ENCODE peak calls at places on chromosomes 7 and 10, in four cellular contexts. F, W, S and E are unnamed samples.

GRCh38 chr7:109695386-109695785 is 1125.7 kb downstream of the DNAJB9 start:
- DNase-seq in S (no peak), F (no peak), W (no peak), E (no peak)

GRCh38 chr10:9762966-9763656 is 1254.6 kb upstream of the CELF2 start:
- DNase-seq in F (no peak), W (no peak), S (no peak), E (no peak)

GRCh38 chr7:36761835-36762234 is 37.5 kb upstream of the AOAH start:
- DNase-seq in S (no peak), F (no peak), W (no peak), E (no peak)

GRCh38 chr10:102670871-102671434 is 26.7 kb downstream of the TRIM8 start:
- DNase-seq in W (no peak), S (peak; percentile 51), F (peak; percentile 59), E (no peak)

GRCh38 chr10:78461333-78461732 is 427.7 kb downstream of the RPS24 start:
- DNase-seq in W (no peak), S (no peak), F (no peak), E (no peak)

GRCh38 chr10:1102836-1103235 is 46.7 kb downstream of the WDR37 start:
- DNase-seq in F (no peak), W (no peak), S (no peak), E (no peak)

GRCh38 chr10:89301721-89302445 is at the start of gene IFIT2:
- DNase-seq in F (no peak), S (peak; percentile 15), W (peak; percentile 66), E (peak; percentile 31)

GRCh38 chr10:108673756-108674155 is 1249.6 kb downstream of the XPNPEP1 start:
- DNase-seq in F (no peak), W (no peak), S (no peak), E (no peak)

GRCh38 chr10:58019863-58020537 is 247.7 kb downstream of the IPMK start:
- DNase-seq in W (no peak), S (no peak), F (no peak), E (no peak)

GRCh38 chr7:79293655-79294142 is 159.8 kb downstream of the MAGI2 start:
- DNase-seq in F (no peak), W (no peak), S (peak; percentile 86), E (no peak)

GRCh38 chr10:118341678-118342637 is at the start of gene FAM204A:
- DNase-seq in S (peak; percentile 88), F (peak; percentile 98), W (peak; percentile 93), E (peak; percentile 99)

GRCh38 chr10:8050561-8051108 is 3.9 kb upstream of the GATA3 start:
- DNase-seq in F (no peak), W (no peak), S (peak; percentile 93), E (peak; percentile 45)

GRCh38 chr7:142412551-142413193 is 154.8 kb upstream of the PRSS58 start:
- DNase-seq in W (no peak), F (peak; percentile 88), S (peak; percentile 23), E (peak; percentile 72)

GRCh38 chr7:36155811-36156361 is 2.8 kb downstream of the EEPD1 start:
- DNase-seq in F (no peak), W (no peak), S (no peak), E (no peak)

GRCh38 chr10:93820434-93820833 is 62.7 kb downstream of the LGI1 start:
- DNase-seq in F (no peak), W (no peak), S (no peak), E (no peak)

GRCh38 chr7:152675761-152676636 is at the start of gene XRCC2:
- DNase-seq in S (peak; percentile 81), W (peak; percentile 77), F (peak; percentile 100), E (peak; percentile 100)

GRCh38 chr10:35172574-35172973 is 45.9 kb downstream of the CREM start:
- DNase-seq in S (no peak), F (no peak), W (no peak), E (no peak)

GRCh38 chr7:80699030-80699638 is 60.7 kb downstream of the CD36 start:
- DNase-seq in F (peak; percentile 26), S (peak; percentile 25), W (no peak), E (peak; percentile 33)

GRCh38 chr10:73471226-73471625 is 24.6 kb downstream of the PPP3CB start:
- DNase-seq in F (no peak), W (no peak), S (no peak), E (no peak)

GRCh38 chr7:150408393-150409299 is 29.5 kb downstream of the ZNF775 start:
- DNase-seq in S (no peak), W (no peak), F (no peak), E (no peak)

GRCh38 chr10:103145860-103146466 is 47.1 kb downstream of the NT5C2 start:
- DNase-seq in W (no peak), F (peak; percentile 10), S (peak; percentile 42), E (peak; percentile 52)

DNA sequence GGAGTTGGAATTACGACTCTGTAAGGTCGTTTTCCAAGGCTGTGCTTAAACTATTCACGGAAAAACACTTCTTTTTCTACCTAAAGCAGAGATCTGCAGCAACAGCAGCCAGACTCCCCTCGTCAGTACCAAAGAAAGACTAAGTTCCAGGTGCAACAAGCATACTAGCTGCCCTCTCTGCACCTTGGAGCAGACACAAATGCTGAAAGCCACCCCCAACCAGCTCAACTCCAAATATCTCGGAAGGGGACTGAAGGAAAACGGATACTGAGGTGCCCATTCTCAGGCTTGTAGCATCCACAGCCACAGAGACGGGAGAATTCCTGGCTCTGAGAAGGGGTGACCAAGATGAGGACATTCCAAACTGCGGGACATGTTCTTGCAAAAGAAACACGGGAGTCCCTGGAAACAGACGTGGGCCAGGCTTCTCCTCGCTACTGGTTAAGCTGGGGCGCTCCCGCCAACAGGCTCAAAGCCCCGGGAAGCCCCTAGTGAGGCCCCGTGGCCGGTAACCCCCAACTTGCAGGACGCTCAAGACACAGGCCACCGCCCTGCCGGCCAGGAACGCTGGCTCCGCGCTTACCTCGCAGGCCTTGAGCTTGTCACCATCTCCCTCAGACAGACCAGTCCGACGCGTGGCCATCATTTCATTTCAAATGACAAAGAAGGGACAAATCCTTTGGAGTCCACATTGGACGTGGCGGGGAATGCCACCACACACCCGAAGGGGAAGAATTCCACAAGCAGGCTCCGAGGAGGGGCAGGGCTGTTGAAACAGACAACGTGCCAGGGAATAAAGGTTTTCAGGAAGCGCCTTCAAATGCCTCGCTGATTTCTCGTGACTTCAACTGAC is 2.2 kb downstream of the ARHGAP21 start:
- DNase-seq in W (no peak), S (no peak), F (peak; percentile 28), E (no peak)
- TF ChIP-seq TARDBP in W (no peak), S (no peak), F (no peak), E (no peak)

DNA sequence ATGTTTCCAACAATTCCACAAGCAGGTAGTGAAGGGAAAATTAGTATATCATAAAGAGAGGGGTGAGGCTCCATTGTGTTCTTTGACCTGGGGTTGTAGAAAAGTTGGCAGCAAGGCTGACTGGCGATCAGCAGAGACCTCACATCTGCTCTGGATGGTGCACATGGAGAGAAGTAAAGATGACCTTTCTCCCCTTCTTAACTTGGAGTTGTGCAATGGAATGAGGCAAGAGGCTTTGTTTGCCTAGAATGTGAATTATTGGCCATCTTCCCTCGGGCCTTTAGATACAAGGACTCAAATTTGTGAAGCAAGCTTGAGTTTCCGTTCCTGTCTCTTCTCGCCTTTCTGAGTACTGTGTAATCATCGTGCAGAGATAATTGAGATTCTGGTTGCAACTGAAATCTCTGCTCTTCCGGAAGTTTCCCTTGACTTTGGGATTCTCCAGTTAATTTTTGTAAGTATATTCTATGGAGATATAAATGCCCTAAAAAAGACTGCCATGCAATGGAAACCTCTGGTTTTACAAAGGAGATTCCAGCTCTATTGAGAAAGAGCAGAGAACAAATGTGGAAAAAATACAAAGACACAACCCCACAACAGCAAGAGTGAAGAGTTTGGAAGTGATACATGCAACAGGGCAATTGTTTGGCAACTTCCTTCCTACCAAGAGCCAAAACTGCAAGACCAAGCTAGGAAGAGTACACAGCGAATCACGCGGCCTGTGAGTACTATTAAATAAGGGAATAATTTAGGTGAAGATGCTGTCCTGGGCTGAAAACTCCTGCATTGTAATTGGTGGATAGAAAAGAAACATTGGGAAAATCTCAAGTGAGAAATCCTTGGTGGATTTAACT is 542.3 kb upstream of the NRP1 start:
- DNase-seq in W (no peak), F (no peak), S (peak; percentile 68), E (no peak)
- TF ChIP-seq TARDBP in W (no peak), F (no peak), S (peak; percentile 57), E (no peak)

DNA sequence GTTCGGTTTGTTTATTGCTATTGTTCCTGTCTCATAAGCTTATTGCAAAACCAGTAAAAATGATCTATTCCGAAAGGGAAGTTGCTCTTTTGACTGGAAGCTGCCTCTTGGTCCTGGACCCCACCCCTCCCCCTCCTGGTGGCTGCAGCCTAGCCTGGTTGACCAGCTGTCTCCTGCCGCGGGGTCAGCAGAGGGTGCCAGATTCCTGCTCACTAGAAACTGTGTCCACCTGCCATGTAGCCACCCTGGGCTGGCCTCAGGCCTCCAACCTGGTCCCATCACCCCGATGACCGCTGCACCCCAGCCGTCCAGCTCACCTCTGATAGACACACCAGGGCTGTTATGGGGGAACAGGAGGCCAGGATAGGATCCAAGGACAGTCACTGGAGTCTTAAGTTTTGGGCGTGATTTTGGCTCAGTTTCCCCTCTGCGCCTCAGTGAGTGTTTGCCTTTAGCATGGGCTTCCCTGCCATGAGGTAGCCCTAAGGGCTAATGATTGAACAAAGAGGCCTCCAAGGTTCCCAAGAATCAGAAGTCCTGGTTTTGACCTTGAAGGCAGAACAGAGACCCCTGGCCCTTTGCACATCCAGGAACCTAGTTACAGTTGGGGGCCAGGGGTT is 32.9 kb upstream of the SLF2 start:
- DNase-seq in W (no peak), F (peak; percentile 39), S (peak; percentile 56), E (no peak)
- TF ChIP-seq TARDBP in W (no peak), F (no peak), S (peak; percentile 42), E (no peak)

DNA sequence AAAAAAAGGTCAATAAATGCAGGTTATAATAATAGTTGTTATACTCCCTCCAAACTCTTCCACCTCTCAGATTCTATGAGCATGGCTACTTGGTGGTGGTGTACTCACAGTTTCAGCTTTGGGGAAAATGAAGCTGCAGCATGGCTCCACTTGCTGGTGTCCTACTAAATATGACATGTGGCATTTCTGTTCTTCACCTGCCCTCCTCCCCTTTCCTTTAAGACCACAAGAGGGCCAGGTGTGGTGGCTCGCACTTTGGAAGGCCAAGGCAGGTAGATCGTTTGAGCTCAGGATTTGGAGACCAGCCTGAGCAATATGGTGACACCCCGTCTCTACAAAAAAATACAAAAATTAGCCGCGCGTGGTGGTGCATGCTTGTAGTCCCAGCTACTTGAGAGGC is 101.1 kb downstream of the SLC37A3 start:
- DNase-seq in S (no peak), F (no peak), W (no peak), E (no peak)
- TF ChIP-seq TARDBP in S (no peak), F (no peak), W (no peak), E (no peak)

DNA sequence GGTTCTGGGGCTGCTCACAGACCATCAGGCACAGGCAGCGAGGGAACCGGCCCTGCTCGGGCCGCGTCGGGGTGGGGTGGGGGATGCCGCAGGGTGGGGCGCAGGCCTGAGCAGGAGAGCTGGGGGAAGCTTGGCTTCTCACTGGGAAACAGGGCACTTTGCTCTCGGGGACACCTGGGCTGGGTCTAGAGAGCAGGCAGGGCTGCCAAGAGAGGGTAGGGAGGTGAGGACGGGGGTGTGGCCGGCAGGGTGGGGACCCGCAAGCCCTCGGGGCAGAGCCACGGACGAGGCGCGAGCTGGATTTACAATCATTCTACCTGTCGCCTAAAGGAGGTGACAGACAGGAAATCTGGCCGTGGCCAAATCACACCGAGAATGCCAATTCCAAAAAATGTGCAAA is 11.1 kb downstream of the INTS1 start:
- DNase-seq in S (no peak), W (no peak), F (peak; percentile 46), E (no peak)
- TF ChIP-seq TARDBP in S (no peak), W (no peak), F (no peak), E (no peak)